ENCODE peak calls at places on chromosome 1, in six cellular contexts. One of them, this sample, is unnamed.

GRCh38 chr1:77825356-77825709 is 45.9 kb downstream of the MIGA1 start:
- DNase-seq in hepatocyte: peak
- DNase-seq in D341Med: peak
- DNase-seq in EH: peak
- DNase-seq in cardiac septum: no peak
- DNase-seq in endothelial cell: peak
- DNase-seq in this sample: peak

GRCh38 chr1:38526046-38526445 is 333.5 kb downstream of the RRAGC start:
- DNase-seq in endothelial cell: no peak
- DNase-seq in D341Med: no peak
- DNase-seq in EH: no peak
- DNase-seq in cardiac septum: no peak
- DNase-seq in hepatocyte: no peak
- DNase-seq in this sample: no peak

GRCh38 chr1:93061895-93062792 is 16.9 kb upstream of the MTF2 start:
- DNase-seq in EH: peak
- DNase-seq in D341Med: peak
- DNase-seq in endothelial cell: no peak
- DNase-seq in cardiac septum: no peak
- DNase-seq in hepatocyte: peak
- DNase-seq in this sample: peak

GRCh38 chr1:27435566-27436203 is 43.3 kb downstream of the GPR3 start:
- DNase-seq in EH: no peak
- DNase-seq in cardiac septum: no peak
- DNase-seq in endothelial cell: no peak
- DNase-seq in hepatocyte: no peak
- DNase-seq in D341Med: no peak
- DNase-seq in this sample: no peak

GRCh38 chr1:39258146-39258924 is 53.8 kb downstream of the MACF1 start:
- DNase-seq in EH: peak
- DNase-seq in D341Med: peak
- DNase-seq in cardiac septum: no peak
- DNase-seq in endothelial cell: peak
- DNase-seq in hepatocyte: peak
- DNase-seq in this sample: peak

GRCh38 chr1:230867903-230868735 is at the start of gene C1orf198:
- DNase-seq in endothelial cell: peak
- DNase-seq in EH: peak
- DNase-seq in cardiac septum: peak
- DNase-seq in D341Med: peak
- DNase-seq in hepatocyte: peak
- DNase-seq in this sample: peak

GRCh38 chr1:205261946-205262668 is 34.4 kb downstream of the TMCC2 start:
- DNase-seq in cardiac septum: no peak
- DNase-seq in D341Med: peak
- DNase-seq in hepatocyte: peak
- DNase-seq in EH: peak
- DNase-seq in endothelial cell: peak
- DNase-seq in this sample: no peak

GRCh38 chr1:211783897-211784296 is 46.7 kb downstream of the LPGAT1 start:
- DNase-seq in hepatocyte: peak
- DNase-seq in endothelial cell: no peak
- DNase-seq in D341Med: no peak
- DNase-seq in EH: no peak
- DNase-seq in cardiac septum: no peak
- DNase-seq in this sample: no peak

GRCh38 chr1:233097546-233098254 is 147.3 kb downstream of the NTPCR start:
- DNase-seq in cardiac septum: no peak
- DNase-seq in hepatocyte: no peak
- DNase-seq in D341Med: no peak
- DNase-seq in endothelial cell: no peak
- DNase-seq in EH: no peak
- DNase-seq in this sample: no peak

GRCh38 chr1:155205035-155205434 is 2.7 kb downstream of the THBS3 start:
- DNase-seq in cardiac septum: no peak
- DNase-seq in endothelial cell: no peak
- DNase-seq in EH: no peak
- DNase-seq in hepatocyte: no peak
- DNase-seq in D341Med: no peak
- DNase-seq in this sample: no peak

GRCh38 chr1:205976708-205977107 is 26.5 kb downstream of the RAB7B start:
- DNase-seq in D341Med: no peak
- DNase-seq in hepatocyte: peak
- DNase-seq in endothelial cell: no peak
- DNase-seq in cardiac septum: peak
- DNase-seq in EH: peak
- DNase-seq in this sample: no peak

GRCh38 chr1:87291107-87291506 is 37.6 kb upstream of the LMO4 start:
- DNase-seq in hepatocyte: no peak
- DNase-seq in endothelial cell: no peak
- DNase-seq in cardiac septum: no peak
- DNase-seq in EH: peak
- DNase-seq in D341Med: no peak
- DNase-seq in this sample: no peak

GRCh38 chr1:166090244-166090643 is 76.6 kb downstream of the FAM78B start:
- DNase-seq in cardiac septum: no peak
- DNase-seq in hepatocyte: no peak
- DNase-seq in D341Med: no peak
- DNase-seq in endothelial cell: no peak
- DNase-seq in EH: no peak
- DNase-seq in this sample: no peak

GRCh38 chr1:248622491-248623106 is 12.3 kb downstream of the OR2T11 start:
- DNase-seq in D341Med: no peak
- DNase-seq in cardiac septum: no peak
- DNase-seq in EH: peak
- DNase-seq in hepatocyte: no peak
- DNase-seq in endothelial cell: no peak
- DNase-seq in this sample: peak

GRCh38 chr1:6176751-6177150 is 3.4 kb downstream of the CHD5 start:
- DNase-seq in hepatocyte: no peak
- DNase-seq in D341Med: no peak
- DNase-seq in EH: no peak
- DNase-seq in cardiac septum: no peak
- DNase-seq in endothelial cell: no peak
- DNase-seq in this sample: no peak

GRCh38 chr1:15137807-15138206 is 15.7 kb upstream of the TMEM51 start:
- DNase-seq in endothelial cell: no peak
- DNase-seq in EH: no peak
- DNase-seq in hepatocyte: no peak
- DNase-seq in D341Med: no peak
- DNase-seq in cardiac septum: no peak
- DNase-seq in this sample: no peak

GRCh38 chr1:34926156-34926555 is 3.3 kb downstream of the DLGAP3 start:
- DNase-seq in cardiac septum: no peak
- DNase-seq in D341Med: no peak
- DNase-seq in hepatocyte: no peak
- DNase-seq in endothelial cell: no peak
- DNase-seq in EH: no peak
- DNase-seq in this sample: no peak

GRCh38 chr1:224502459-224503160 is 68.0 kb upstream of the WDR26 start:
- DNase-seq in endothelial cell: peak
- DNase-seq in EH: no peak
- DNase-seq in D341Med: no peak
- DNase-seq in hepatocyte: no peak
- DNase-seq in cardiac septum: no peak
- DNase-seq in this sample: no peak

GRCh38 chr1:38587734-38588133 is 271.8 kb downstream of the RRAGC start:
- DNase-seq in EH: no peak
- DNase-seq in D341Med: no peak
- DNase-seq in cardiac septum: no peak
- DNase-seq in hepatocyte: no peak
- DNase-seq in endothelial cell: no peak
- DNase-seq in this sample: no peak

GRCh38 chr1:226778657-226779058 is 39.6 kb upstream of the ITPKB start:
- DNase-seq in EH: peak
- DNase-seq in D341Med: no peak
- DNase-seq in endothelial cell: no peak
- DNase-seq in hepatocyte: no peak
- DNase-seq in cardiac septum: no peak
- DNase-seq in this sample: peak

GRCh38 chr1:99707535-99708142 is 58.8 kb downstream of the FRRS1 start:
- DNase-seq in D341Med: peak
- DNase-seq in cardiac septum: no peak
- DNase-seq in hepatocyte: peak
- DNase-seq in EH: peak
- DNase-seq in endothelial cell: peak
- DNase-seq in this sample: peak

GRCh38 chr1:187903223-187903622 is 1074.5 kb downstream of the PLA2G4A start:
- DNase-seq in EH: no peak
- DNase-seq in D341Med: no peak
- DNase-seq in cardiac septum: no peak
- DNase-seq in hepatocyte: no peak
- DNase-seq in endothelial cell: no peak
- DNase-seq in this sample: no peak

GRCh38 chr1:206769331-206769731 is 1.2 kb upstream of the IL19 start:
- DNase-seq in EH: no peak
- DNase-seq in cardiac septum: no peak
- DNase-seq in endothelial cell: no peak
- DNase-seq in D341Med: no peak
- DNase-seq in hepatocyte: no peak
- DNase-seq in this sample: no peak

GRCh38 chr1:85611856-85612255 is 31.3 kb downstream of the CCN1 start:
- DNase-seq in D341Med: peak
- DNase-seq in cardiac septum: peak
- DNase-seq in endothelial cell: no peak
- DNase-seq in hepatocyte: peak
- DNase-seq in EH: peak
- DNase-seq in this sample: peak

GRCh38 chr1:190453550-190453949 is 24.1 kb downstream of the BRINP3 start:
- DNase-seq in D341Med: peak
- DNase-seq in EH: no peak
- DNase-seq in endothelial cell: no peak
- DNase-seq in hepatocyte: no peak
- DNase-seq in cardiac septum: no peak
- DNase-seq in this sample: no peak

GRCh38 chr1:39491146-39491921 is at the start of gene BMP8A:
- DNase-seq in endothelial cell: peak
- DNase-seq in D341Med: peak
- DNase-seq in cardiac septum: no peak
- DNase-seq in EH: peak
- DNase-seq in hepatocyte: peak
- DNase-seq in this sample: peak

GRCh38 chr1:179079113-179079761 is 2.6 kb upstream of the TOR3A start:
- DNase-seq in cardiac septum: no peak
- DNase-seq in hepatocyte: peak
- DNase-seq in endothelial cell: peak
- DNase-seq in D341Med: peak
- DNase-seq in EH: peak
- DNase-seq in this sample: peak